ENCODE peak calls at places on chromosomes 3 and 15, in nine cellular contexts. Z is NCI-H1105; I is stimulated activated CD4-positive, alpha-beta T cell treated with anti-CD3 and anti-CD28 coated beads, Interleukin-4, amount 100 ng/mL, for 1 hour; J is activated gamma-delta T cell treated with Interleukin-2 at 50 U/mL for 16 hours; W is effector CD8-positive, alpha-beta T cell; M is GM04504; F is endothelial cell; O is A172; S is M059J. E is an unnamed sample.

GRCh38 chr3:187964759-187965158 is 189.2 kb upstream of the LPP start:
- DNase-seq in Z (no peak), I (no peak), J (no peak), W (no peak), M (no peak), F (no peak), O (no peak), S (no peak), E (no peak)

GRCh38 chr3:18891641-18892040 is 256.7 kb upstream of the KCNH8 start:
- DNase-seq in Z (no peak), I (no peak), J (no peak), W (no peak), M (no peak), F (no peak), O (no peak), S (no peak), E (no peak)

GRCh38 chr3:21649519-21649918 is 101.5 kb downstream of the ZNF385D start:
- DNase-seq in Z (no peak), I (no peak), J (no peak), W (no peak), M (no peak), F (no peak), O (no peak), S (no peak), E (no peak)

GRCh38 chr3:170357920-170358854 is 672 bp downstream of the SKIL start:
- DNase-seq in Z (peak), I (peak), J (peak), W (peak), M (peak), F (peak), O (peak), S (peak), E (peak)

GRCh38 chr3:3110299-3110630 is at the start of gene IL5RA:
- DNase-seq in Z (no peak), I (no peak), J (no peak), W (no peak), M (no peak), F (no peak), O (no peak), S (peak), E (no peak)

GRCh38 chr3:125148836-125149235 is 63.7 kb downstream of the SLC12A8 start:
- DNase-seq in Z (no peak), I (no peak), J (no peak), W (no peak), M (no peak), F (no peak), O (peak), S (no peak), E (no peak)

GRCh38 chr3:117400303-117400702 is 690.7 kb downstream of the TUSC7 start:
- DNase-seq in Z (no peak), I (no peak), J (no peak), W (no peak), M (no peak), F (no peak), O (no peak), S (no peak), E (no peak)

GRCh38 chr3:177060492-177060891 is 136.8 kb downstream of the TBL1XR1 start:
- DNase-seq in Z (no peak), I (no peak), J (no peak), W (no peak), M (no peak), F (no peak), O (no peak), S (no peak), E (no peak)

GRCh38 chr3:87313641-87314040 is 37.3 kb upstream of the POU1F1 start:
- DNase-seq in Z (no peak), I (no peak), J (no peak), W (no peak), M (no peak), F (no peak), O (no peak), S (no peak), E (peak)

GRCh38 chr3:194382196-194382891 is 12.8 kb upstream of the LRRC15 start:
- DNase-seq in Z (no peak), I (no peak), J (no peak), W (no peak), M (no peak), F (no peak), O (no peak), S (no peak), E (no peak)

GRCh38 chr15:63094495-63094931 is 27.1 kb upstream of the LACTB start:
- DNase-seq in Z (no peak), I (no peak), J (no peak), W (no peak), M (no peak), F (no peak), O (peak), S (peak), E (no peak)

GRCh38 chr3:171953300-171954022 is 85.9 kb upstream of the FNDC3B start:
- DNase-seq in Z (no peak), I (no peak), J (no peak), W (no peak), M (no peak), F (no peak), O (no peak), S (peak), E (peak)